ENCODE peak calls at places on chromosomes 6 and 20, in four cellular contexts. S is endodermal cell, B is SK-N-SH, U is transverse colon. F is an unnamed sample.

GRCh38 chr6:133033263-133033662 is 207.9 kb upstream of the EYA4 start:
- DNase-seq in B (no peak), U (no peak), S (no peak), F (no peak)

GRCh38 chr6:163232015-163232523 is 182.4 kb upstream of the QKI start:
- DNase-seq in B (no peak), S (no peak), U (no peak), F (no peak)

GRCh38 chr6:149857541-149857940 is 6.6 kb downstream of the LRP11 start:
- DNase-seq in B (no peak), S (no peak), U (no peak), F (no peak)

GRCh38 chr6:11685411-11686093 is 93.1 kb downstream of the ADTRP start:
- DNase-seq in S (no peak), B (no peak), U (no peak), F (no peak)

GRCh38 chr6:118720125-118720473 is 68.7 kb upstream of the CEP85L start:
- DNase-seq in B (no peak), S (no peak), U (no peak), F (no peak)

GRCh38 chr6:152206072-152206818 is 398.8 kb downstream of the ESR1 start:
- DNase-seq in B (no peak), S (peak; percentile 82), U (peak; percentile 45), F (peak; percentile 56)

GRCh38 chr20:58447733-58448391 is 58.8 kb downstream of the VAPB start:
- DNase-seq in U (peak; percentile 55), S (peak; percentile 91), B (no peak), F (peak; percentile 79)

GRCh38 chr6:130252527-130253237 is 29.9 kb upstream of the SAMD3 start:
- DNase-seq in B (no peak), U (no peak), S (no peak), F (no peak)

GRCh38 chr20:51326241-51326819 is 216.2 kb downstream of the NFATC2 start:
- DNase-seq in U (peak; percentile 44), S (peak; percentile 92), B (peak; percentile 52), F (peak; percentile 58)

GRCh38 chr6:88814909-88815308 is 148.5 kb downstream of the RNGTT start:
- DNase-seq in S (no peak), U (no peak), B (no peak), F (no peak)

GRCh38 chr20:62741701-62742491 is 33.3 kb downstream of the NTSR1 start:
- DNase-seq in S (no peak), U (no peak), B (no peak), F (peak; percentile 37)

GRCh38 chr6:95280690-95281273 is 296.6 kb upstream of the MANEA start:
- DNase-seq in U (no peak), S (no peak), B (peak; percentile 5), F (no peak)

GRCh38 chr6:26159417-26160273 is 72.4 kb downstream of the HFE start:
- DNase-seq in B (no peak), S (peak; percentile 64), U (no peak), F (no peak)

DNA sequence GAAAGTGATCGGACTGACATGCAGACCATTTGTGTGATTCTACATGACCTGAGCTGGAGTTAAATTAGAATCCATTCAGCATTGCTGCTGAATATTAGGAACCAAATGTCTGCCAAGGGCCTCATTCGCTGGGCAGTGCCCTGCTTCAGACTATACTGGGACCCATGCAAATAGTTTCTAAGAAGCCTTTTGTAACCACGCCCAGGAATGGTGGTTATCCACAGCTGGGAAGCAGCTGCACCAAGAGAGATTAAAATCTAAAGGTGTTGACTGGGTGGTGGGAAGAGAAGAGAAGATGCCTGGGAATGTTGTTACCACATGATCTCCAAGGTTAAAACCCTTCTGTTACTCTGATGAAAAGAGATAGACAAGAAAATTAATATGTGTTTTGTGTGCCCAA is 156.8 kb downstream of the PKHD1 start:
- DNase-seq in B (no peak), U (no peak), S (no peak), F (no peak)
- H3K27ac ChIP-seq in B (no peak overlapping the region), U (no peak overlapping the region), S (no peak overlapping the region), F (no peak overlapping the region)

GRCh38 chr6:4352731-4353130 is 217.4 kb upstream of the ECI2 start:
- DNase-seq in U (no peak), S (peak; percentile 17), B (no peak), F (no peak)
- H3K27ac ChIP-seq in U (peak overlapping the region; percentile 76), S (no peak overlapping the region), B (peak overlapping the region; percentile 78), F (no peak overlapping the region)

GRCh38 chr6:30207619-30208295 is 5.4 kb downstream of the TRIM26 start:
- DNase-seq in B (no peak), S (no peak), U (peak; percentile 48), F (no peak)
- H3K27ac ChIP-seq in B (no peak overlapping the region), S (no peak overlapping the region), U (peak overlapping the region; percentile 85), F (peak overlapping the region; percentile 59)

GRCh38 chr6:48109902-48110301 is 1.1 kb downstream of the PTCHD4 start:
- DNase-seq in B (no peak), S (no peak), U (no peak), F (no peak)

GRCh38 chr6:48110436-48111142 is 408 bp downstream of the PTCHD4 start:
- DNase-seq in S (no peak), U (no peak), B (no peak), F (no peak)

GRCh38 chr6:48111575-48111974 is 578 bp upstream of the PTCHD4 start:
- DNase-seq in U (no peak), B (no peak), S (no peak), F (no peak)

GRCh38 chr6:48113130-48113529 is 2.1 kb upstream of the PTCHD4 start:
- DNase-seq in U (no peak), S (peak; percentile 65), B (no peak), F (no peak)

DNA sequence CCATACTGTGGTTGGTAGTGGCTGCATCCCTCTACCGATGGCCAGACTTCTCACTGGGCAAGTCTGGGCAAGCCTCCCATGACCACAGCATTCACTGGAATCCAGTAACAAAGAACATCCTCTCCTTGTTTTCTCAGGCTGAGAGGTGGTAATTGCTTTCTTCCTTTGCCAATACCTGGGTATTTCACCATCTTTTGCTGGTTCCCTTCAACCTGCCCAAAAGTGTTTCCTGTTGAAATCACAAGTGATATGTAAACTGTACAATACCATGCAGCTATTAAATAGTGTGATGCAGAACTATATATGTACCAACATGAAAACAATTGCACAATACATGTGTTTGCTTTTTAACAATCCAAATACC is at the start of gene PTCHD4:
- DNase-seq in U (no peak), S (peak; percentile 81), B (peak; percentile 4), F (no peak)
- H3K27ac ChIP-seq in U (no peak within 1 kb of the TSS), S (peak within 1 kb of the TSS; percentile 79), B (peak within 1 kb of the TSS; percentile 88), F (no peak within 1 kb of the TSS)

DNA sequence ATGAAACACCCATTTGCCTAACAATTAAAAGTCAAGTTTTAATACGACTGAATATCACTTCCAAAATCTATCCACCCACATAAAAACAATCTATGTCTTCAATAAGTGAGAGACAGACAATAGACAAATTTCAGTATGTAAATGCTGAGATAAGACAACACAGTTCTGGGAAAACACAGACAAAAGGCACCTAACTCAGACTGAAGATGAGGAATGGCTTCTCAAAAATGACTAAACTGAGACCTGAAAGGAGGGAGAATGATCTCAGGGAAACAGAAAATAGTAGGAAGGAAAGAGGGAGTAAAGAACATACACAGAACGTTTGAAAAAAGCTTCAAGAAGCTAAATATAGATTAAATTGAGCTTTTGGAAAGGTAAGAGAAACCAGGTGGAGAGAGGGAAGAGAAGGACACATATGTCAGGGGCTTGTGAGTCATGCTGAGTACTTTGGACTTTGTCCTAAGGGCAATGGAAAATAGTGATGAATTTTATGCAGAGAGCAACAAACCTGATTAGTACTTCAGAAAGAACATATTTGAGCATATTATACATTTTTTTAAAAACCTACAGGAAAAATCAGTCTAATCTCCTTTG is 16.1 kb downstream of the LMBRD1 start:
- DNase-seq in U (no peak), B (no peak), S (no peak), F (peak; percentile 61)
- H3K27ac ChIP-seq in U (no peak overlapping the region), B (no peak overlapping the region), S (no peak overlapping the region), F (no peak overlapping the region)

DNA sequence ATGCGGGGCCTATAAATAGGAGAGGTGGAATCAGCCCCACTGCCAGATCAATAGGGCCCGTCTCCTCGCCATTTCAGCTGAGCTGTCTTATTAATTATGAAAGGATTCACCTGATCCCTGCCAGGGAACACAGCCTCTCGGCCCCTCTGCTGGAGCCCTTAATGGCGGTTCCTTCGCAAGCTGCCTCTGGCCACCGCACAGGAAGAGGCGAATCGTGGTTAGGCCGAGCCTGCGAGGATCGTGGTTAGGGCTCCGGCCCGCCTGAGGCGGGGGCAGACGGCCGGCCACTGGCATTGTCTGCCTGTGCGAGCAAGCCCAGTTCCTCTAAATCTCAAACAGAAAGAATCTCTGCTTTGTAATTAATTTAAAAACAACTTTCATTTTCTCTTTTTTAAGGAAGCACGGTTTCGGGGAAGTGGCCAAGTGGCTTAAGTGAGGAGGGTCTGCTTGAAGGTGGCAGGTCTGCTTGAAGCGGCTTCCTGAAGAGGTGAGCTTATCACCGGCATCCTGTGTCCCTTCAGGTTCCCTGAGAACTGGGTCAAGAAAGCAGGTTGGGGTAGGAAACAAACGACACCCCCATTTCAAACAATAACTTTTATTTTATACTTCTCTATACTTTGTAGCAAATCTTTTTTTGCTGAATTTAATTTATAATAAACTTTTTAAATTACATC is 9.2 kb downstream of the NRN1 start:
- DNase-seq in B (peak; percentile 52), U (no peak), S (peak; percentile 86), F (no peak)
- H3K27ac ChIP-seq in B (no peak overlapping the region), U (peak overlapping the region; percentile 10), S (peak overlapping the region; percentile 64), F (no peak overlapping the region)